ENCODE peak calls at places on chromosomes 7 and 10, in five cellular contexts. D, E, S, G and X are unnamed samples.

GRCh38 chr10:77105756-77106155 is 531.9 kb downstream of the KCNMA1 start:
- DNase-seq in E (no peak), G (no peak), S (no peak), D (no peak), X (no peak)

GRCh38 chr7:604038-604883 is 84.6 kb upstream of the PDGFA start:
- DNase-seq in S (peak; percentile 90), D (peak; percentile 96), G (no peak), E (peak; percentile 92), X (peak; percentile 91)

GRCh38 chr7:74187915-74188675 is 13.9 kb downstream of the EIF4H start:
- DNase-seq in D (no peak), E (no peak), S (no peak), G (peak; percentile 18), X (no peak)

GRCh38 chr10:8392216-8392615 is 337.7 kb downstream of the GATA3 start:
- DNase-seq in G (peak; percentile 94), D (no peak), S (no peak), E (no peak), X (no peak)

GRCh38 chr7:132349085-132349484 is 227.2 kb downstream of the PLXNA4 start:
- DNase-seq in G (no peak), D (no peak), E (no peak), S (no peak), X (no peak)

GRCh38 chr7:74722045-74722603 is 51.7 kb upstream of the NCF1 start:
- DNase-seq in G (no peak), S (no peak), D (no peak), E (no peak), X (no peak)

GRCh38 chr10:77164616-77165311 is 472.8 kb downstream of the KCNMA1 start:
- DNase-seq in D (no peak), G (peak; percentile 72), E (no peak), S (no peak), X (no peak)

GRCh38 chr10:52621635-52622079 is 150.9 kb downstream of the MBL2 start:
- DNase-seq in S (no peak), D (no peak), G (no peak), E (no peak), X (no peak)

GRCh38 chr10:14571866-14572507 is 202.7 kb downstream of the FAM107B start:
- DNase-seq in S (no peak), G (peak; percentile 46), E (peak; percentile 61), D (no peak), X (peak; percentile 58)

GRCh38 chr10:10498781-10499180 is 518.9 kb upstream of the CELF2 start:
- DNase-seq in S (no peak), D (no peak), E (no peak), G (no peak), X (no peak)

GRCh38 chr7:157396316-157397035 is 59.7 kb downstream of the DNAJB6 start:
- DNase-seq in S (no peak), D (no peak), G (no peak), E (no peak), X (no peak)

GRCh38 chr10:46998192-46998591 is 87.0 kb downstream of the PTPN20 start:
- DNase-seq in E (no peak), S (no peak), G (no peak), D (no peak), X (no peak)

GRCh38 chr10:125836746-125837145 is 13.4 kb downstream of the BCCIP start:
- DNase-seq in D (no peak), E (no peak), G (no peak), S (no peak), X (no peak)

GRCh38 chr7:22934023-22934422 is 79.9 kb downstream of the HYCC1 start:
- DNase-seq in S (no peak), E (no peak), G (no peak), D (no peak), X (no peak)

GRCh38 chr7:93150200-93150835 is 2.1 kb upstream of the SAMD9L start:
- DNase-seq in S (no peak), G (peak; percentile 57), D (peak; percentile 28), E (no peak), X (no peak)

GRCh38 chr7:132160525-132161230 is 415.6 kb downstream of the PLXNA4 start:
- DNase-seq in S (no peak), D (no peak), E (no peak), G (no peak), X (no peak)

GRCh38 chr7:82594665-82595064 is 151.1 kb upstream of the CACNA2D1 start:
- DNase-seq in G (peak; percentile 15), D (no peak), S (no peak), E (no peak), X (no peak)

GRCh38 chr7:30708412-30708811 is 26.2 kb upstream of the CRHR2 start:
- DNase-seq in G (no peak), S (no peak), E (no peak), D (no peak), X (no peak)

GRCh38 chr7:104926905-104927454 is 87.0 kb upstream of the KMT2E start:
- DNase-seq in D (no peak), E (no peak), S (no peak), G (no peak), X (no peak)

GRCh38 chr7:98286093-98286525 is 4.6 kb downstream of the BRI3 start:
- DNase-seq in D (peak; percentile 70), G (peak; percentile 69), E (no peak), S (no peak), X (no peak)

GRCh38 chr10:62002753-62003152 is 101.3 kb downstream of the ARID5B start:
- DNase-seq in S (no peak), D (no peak), E (no peak), G (no peak), X (no peak)

GRCh38 chr10:4470231-4470840 is 355.7 kb upstream of the AKR1E2 start:
- DNase-seq in S (no peak), G (peak; percentile 92), E (no peak), D (no peak), X (no peak)

GRCh38 chr10:70139151-70139996 is 6.7 kb upstream of the AIFM2 start:
- DNase-seq in G (no peak), S (no peak), E (no peak), D (no peak), X (no peak)

GRCh38 chr7:142885311-142886230 is at the start of gene TRPV6:
- DNase-seq in S (no peak), E (no peak), G (peak; percentile 30), D (no peak), X (no peak)

GRCh38 chr10:33267708-33268107 is 66.8 kb downstream of the NRP1 start:
- DNase-seq in D (no peak), G (no peak), S (no peak), E (no peak), X (no peak)

GRCh38 chr10:69069090-69070042 is 18.5 kb upstream of the SRGN start:
- DNase-seq in G (no peak), S (no peak), D (no peak), E (no peak), X (no peak)

GRCh38 chr10:34116220-34116623 is 698.9 kb downstream of the PARD3 start:
- DNase-seq in E (no peak), G (no peak), D (no peak), S (no peak), X (no peak)

GRCh38 chr7:34158754-34159153 is 253.4 kb downstream of the BMPER start:
- DNase-seq in S (no peak), E (no peak), D (no peak), G (no peak), X (no peak)
- TF ChIP-seq CTCF in S (no peak), E (no peak), D (peak; percentile 14), G (no peak), X (no peak)

DNA sequence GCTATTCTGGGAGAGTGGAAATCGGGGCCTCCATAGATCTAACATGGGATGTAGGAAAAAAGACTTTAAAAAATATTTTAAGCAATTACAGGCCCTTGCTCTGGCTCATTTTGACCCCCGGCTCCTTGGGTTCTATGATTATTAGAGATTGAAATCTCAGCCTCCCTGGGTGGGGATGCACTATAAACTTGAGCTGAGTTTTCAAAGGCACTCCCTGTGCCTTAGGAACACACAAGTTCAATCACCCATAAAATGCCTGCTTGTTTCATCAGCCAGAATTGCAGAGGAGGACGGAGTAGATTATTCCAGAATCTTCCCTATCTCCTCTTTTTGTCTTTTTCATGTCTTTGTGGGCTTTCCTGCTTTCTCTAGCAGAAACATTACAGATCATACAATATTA is 145.4 kb downstream of the CUBN start:
- DNase-seq in D (no peak), S (no peak), E (no peak), G (no peak), X (no peak)
- TF ChIP-seq CTCF in D (no peak), S (no peak), E (no peak), G (no peak), X (no peak)

GRCh38 chr10:13470270-13470669 is 58.5 kb downstream of the BEND7 start:
- DNase-seq in S (no peak), G (no peak), D (peak; percentile 6), E (no peak), X (no peak)
- TF ChIP-seq CTCF in S (no peak), G (no peak), D (peak; percentile 17), E (no peak), X (no peak)

DNA sequence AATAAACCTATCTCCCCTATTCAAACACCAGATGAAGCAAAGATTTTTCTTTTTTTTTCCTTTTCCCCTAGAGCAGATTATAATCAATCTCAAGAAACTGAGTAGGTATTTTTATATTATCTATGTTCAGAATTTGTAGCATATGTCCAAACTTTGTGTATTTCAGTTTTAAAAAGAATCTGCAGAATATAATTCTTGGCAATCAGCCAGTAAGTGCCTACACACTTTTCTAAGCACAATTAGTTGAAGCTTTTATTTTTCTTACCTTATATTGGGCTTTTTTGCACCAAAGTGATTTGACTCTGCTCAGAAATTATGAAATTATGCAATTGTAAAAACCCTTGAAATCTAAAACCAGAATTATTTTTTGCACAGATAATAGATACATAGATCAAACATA is 315.8 kb upstream of the PHF14 start:
- DNase-seq in E (no peak), S (no peak), D (no peak), G (no peak), X (no peak)
- TF ChIP-seq CTCF in E (no peak), S (no peak), D (no peak), G (no peak), X (no peak)